ENCODE peak calls at places on chromosomes 6 and 20, in seven cellular contexts. One of them, this sample, is unnamed.

GRCh38 chr6:83615025-83615999 is 93.6 kb downstream of the SNAP91 start:
- DNase-seq in breast epithelium: no peak
- DNase-seq in RWPE2: no peak
- DNase-seq in AG04450: peak
- DNase-seq in left ventricle myocardium inferior: no peak
- DNase-seq in heart left ventricle: no peak
- DNase-seq in fibroblast of lung: peak
- DNase-seq in this sample: no peak

GRCh38 chr6:53915292-53915691 is 120.5 kb downstream of the LRRC1 start:
- DNase-seq in breast epithelium: no peak
- DNase-seq in heart left ventricle: no peak
- DNase-seq in RWPE2: no peak
- DNase-seq in fibroblast of lung: no peak
- DNase-seq in AG04450: no peak
- DNase-seq in left ventricle myocardium inferior: no peak
- DNase-seq in this sample: no peak

GRCh38 chr6:322205-322930 is 30.1 kb downstream of the DUSP22 start:
- DNase-seq in breast epithelium: no peak
- DNase-seq in left ventricle myocardium inferior: no peak
- DNase-seq in fibroblast of lung: no peak
- DNase-seq in heart left ventricle: no peak
- DNase-seq in AG04450: no peak
- DNase-seq in RWPE2: peak
- DNase-seq in this sample: peak

GRCh38 chr6:37705239-37706051 is 7.8 kb upstream of the MDGA1 start:
- DNase-seq in AG04450: no peak
- DNase-seq in breast epithelium: peak
- DNase-seq in heart left ventricle: peak
- DNase-seq in left ventricle myocardium inferior: peak
- DNase-seq in RWPE2: no peak
- DNase-seq in fibroblast of lung: peak
- DNase-seq in this sample: peak

GRCh38 chr20:45822863-45823262 is 4.2 kb downstream of the TNNC2 start:
- DNase-seq in left ventricle myocardium inferior: no peak
- DNase-seq in breast epithelium: no peak
- DNase-seq in heart left ventricle: no peak
- DNase-seq in RWPE2: peak
- DNase-seq in AG04450: no peak
- DNase-seq in fibroblast of lung: peak
- DNase-seq in this sample: no peak

GRCh38 chr20:48180039-48180438 is 394.8 kb upstream of the SULF2 start:
- DNase-seq in AG04450: no peak
- DNase-seq in left ventricle myocardium inferior: no peak
- DNase-seq in fibroblast of lung: no peak
- DNase-seq in heart left ventricle: no peak
- DNase-seq in RWPE2: no peak
- DNase-seq in breast epithelium: no peak
- DNase-seq in this sample: no peak

GRCh38 chr6:28258877-28259777 is at the start of gene NKAPL:
- DNase-seq in breast epithelium: peak
- DNase-seq in fibroblast of lung: peak
- DNase-seq in AG04450: no peak
- DNase-seq in left ventricle myocardium inferior: peak
- DNase-seq in heart left ventricle: peak
- DNase-seq in RWPE2: no peak
- DNase-seq in this sample: peak

GRCh38 chr20:49635171-49635570 is 67.2 kb upstream of the PTGIS start:
- DNase-seq in RWPE2: no peak
- DNase-seq in breast epithelium: no peak
- DNase-seq in left ventricle myocardium inferior: peak
- DNase-seq in AG04450: no peak
- DNase-seq in fibroblast of lung: peak
- DNase-seq in heart left ventricle: peak
- DNase-seq in this sample: peak

GRCh38 chr20:56630086-56630493 is 984 bp downstream of the TFAP2C start:
- DNase-seq in heart left ventricle: no peak
- DNase-seq in RWPE2: peak
- DNase-seq in fibroblast of lung: no peak
- DNase-seq in AG04450: no peak
- DNase-seq in breast epithelium: peak
- DNase-seq in left ventricle myocardium inferior: no peak
- DNase-seq in this sample: no peak

GRCh38 chr6:83092756-83093399 is 25.4 kb downstream of the DOP1A start:
- DNase-seq in RWPE2: no peak
- DNase-seq in AG04450: no peak
- DNase-seq in breast epithelium: no peak
- DNase-seq in left ventricle myocardium inferior: no peak
- DNase-seq in heart left ventricle: no peak
- DNase-seq in fibroblast of lung: peak
- DNase-seq in this sample: no peak

GRCh38 chr6:41269716-41270115 is 16.8 kb downstream of the TREM1 start:
- DNase-seq in breast epithelium: no peak
- DNase-seq in fibroblast of lung: no peak
- DNase-seq in RWPE2: no peak
- DNase-seq in AG04450: no peak
- DNase-seq in heart left ventricle: no peak
- DNase-seq in left ventricle myocardium inferior: no peak
- DNase-seq in this sample: no peak

GRCh38 chr6:90940812-90941481 is 354.1 kb upstream of the MAP3K7 start:
- DNase-seq in AG04450: peak
- DNase-seq in left ventricle myocardium inferior: no peak
- DNase-seq in heart left ventricle: no peak
- DNase-seq in RWPE2: no peak
- DNase-seq in breast epithelium: no peak
- DNase-seq in fibroblast of lung: peak
- DNase-seq in this sample: no peak

GRCh38 chr6:44661631-44662030 is 274.1 kb downstream of the CDC5L start:
- DNase-seq in breast epithelium: no peak
- DNase-seq in AG04450: no peak
- DNase-seq in RWPE2: no peak
- DNase-seq in fibroblast of lung: no peak
- DNase-seq in left ventricle myocardium inferior: no peak
- DNase-seq in heart left ventricle: no peak
- DNase-seq in this sample: no peak

GRCh38 chr6:44660561-44661220 is 273.2 kb downstream of the CDC5L start:
- DNase-seq in RWPE2: no peak
- DNase-seq in fibroblast of lung: no peak
- DNase-seq in heart left ventricle: no peak
- DNase-seq in left ventricle myocardium inferior: no peak
- DNase-seq in AG04450: no peak
- DNase-seq in breast epithelium: no peak
- DNase-seq in this sample: no peak

GRCh38 chr6:44663860-44664584 is 276.5 kb downstream of the CDC5L start:
- DNase-seq in AG04450: no peak
- DNase-seq in RWPE2: peak
- DNase-seq in breast epithelium: no peak
- DNase-seq in fibroblast of lung: no peak
- DNase-seq in left ventricle myocardium inferior: no peak
- DNase-seq in heart left ventricle: no peak
- DNase-seq in this sample: no peak

GRCh38 chr6:44661221-44661609 is 273.7 kb downstream of the CDC5L start:
- DNase-seq in breast epithelium: peak
- DNase-seq in AG04450: no peak
- DNase-seq in heart left ventricle: no peak
- DNase-seq in left ventricle myocardium inferior: no peak
- DNase-seq in RWPE2: no peak
- DNase-seq in fibroblast of lung: no peak
- DNase-seq in this sample: no peak

GRCh38 chr6:44662461-44663121 is 275.1 kb downstream of the CDC5L start:
- DNase-seq in fibroblast of lung: no peak
- DNase-seq in left ventricle myocardium inferior: no peak
- DNase-seq in RWPE2: no peak
- DNase-seq in AG04450: no peak
- DNase-seq in heart left ventricle: no peak
- DNase-seq in breast epithelium: peak
- DNase-seq in this sample: no peak
- H3K27ac ChIP-seq in fibroblast of lung: no peak
- H3K27ac ChIP-seq in left ventricle myocardium inferior: no peak
- H3K27ac ChIP-seq in RWPE2: no peak
- H3K27ac ChIP-seq in AG04450: no peak
- H3K27ac ChIP-seq in heart left ventricle: no peak
- H3K27ac ChIP-seq in breast epithelium: peak
- H3K27ac ChIP-seq in this sample: no peak

GRCh38 chr6:68042339-68043121 is 592.6 kb upstream of the ADGRB3 start:
- DNase-seq in AG04450: no peak
- DNase-seq in fibroblast of lung: no peak
- DNase-seq in left ventricle myocardium inferior: no peak
- DNase-seq in heart left ventricle: no peak
- DNase-seq in RWPE2: no peak
- DNase-seq in breast epithelium: no peak
- DNase-seq in this sample: no peak

GRCh38 chr6:68040312-68040778 is 594.7 kb upstream of the ADGRB3 start:
- DNase-seq in AG04450: no peak
- DNase-seq in fibroblast of lung: no peak
- DNase-seq in breast epithelium: no peak
- DNase-seq in left ventricle myocardium inferior: no peak
- DNase-seq in heart left ventricle: no peak
- DNase-seq in RWPE2: no peak
- DNase-seq in this sample: no peak

GRCh38 chr6:68039641-68040311 is 595.3 kb upstream of the ADGRB3 start:
- DNase-seq in AG04450: no peak
- DNase-seq in left ventricle myocardium inferior: no peak
- DNase-seq in breast epithelium: no peak
- DNase-seq in fibroblast of lung: no peak
- DNase-seq in heart left ventricle: no peak
- DNase-seq in RWPE2: no peak
- DNase-seq in this sample: no peak

GRCh38 chr6:68040780-68041179 is 594.3 kb upstream of the ADGRB3 start:
- DNase-seq in fibroblast of lung: no peak
- DNase-seq in RWPE2: no peak
- DNase-seq in AG04450: no peak
- DNase-seq in heart left ventricle: no peak
- DNase-seq in breast epithelium: no peak
- DNase-seq in left ventricle myocardium inferior: no peak
- DNase-seq in this sample: no peak

DNA sequence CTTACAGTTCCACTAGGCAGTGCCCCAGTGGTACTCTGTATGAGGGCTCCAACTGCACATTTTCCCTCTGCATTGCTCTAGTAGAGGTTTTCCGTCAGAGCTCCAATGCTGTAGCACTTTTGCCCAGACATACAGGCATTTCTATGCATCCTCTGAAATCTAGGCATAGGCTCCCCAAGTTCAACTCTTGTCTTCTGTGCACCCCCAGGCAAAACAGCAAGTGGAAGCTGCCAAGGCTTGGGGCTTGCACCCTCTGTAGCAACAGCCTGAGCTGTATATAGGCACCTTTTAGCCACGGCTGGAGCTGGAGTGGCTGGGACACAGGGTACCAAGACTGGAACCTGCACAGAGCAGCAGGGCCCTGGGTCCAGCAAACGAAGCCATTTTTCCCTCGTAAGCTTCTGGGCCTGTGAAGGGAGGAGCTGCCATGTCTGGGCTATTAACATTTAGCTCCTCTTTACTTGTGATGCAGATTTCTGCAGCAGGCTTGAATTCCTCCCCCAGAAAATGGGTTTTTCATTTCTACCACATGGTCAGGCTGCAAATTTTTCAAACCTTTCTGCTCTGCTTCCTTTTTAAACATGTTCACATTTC is 596.2 kb upstream of the ADGRB3 start:
- DNase-seq in breast epithelium: no peak
- DNase-seq in heart left ventricle: no peak
- DNase-seq in AG04450: no peak
- DNase-seq in fibroblast of lung: no peak
- DNase-seq in left ventricle myocardium inferior: no peak
- DNase-seq in RWPE2: no peak
- DNase-seq in this sample: no peak
- H3K4me3 ChIP-seq in breast epithelium: no peak
- H3K4me3 ChIP-seq in heart left ventricle: no peak
- H3K4me3 ChIP-seq in AG04450: no peak
- H3K4me3 ChIP-seq in fibroblast of lung: no peak
- H3K4me3 ChIP-seq in left ventricle myocardium inferior: no peak
- H3K4me3 ChIP-seq in RWPE2: no peak
- H3K4me3 ChIP-seq in this sample: no peak

GRCh38 chr6:17478223-17478907 is 85.0 kb downstream of the CAP2 start:
- DNase-seq in AG04450: no peak
- DNase-seq in heart left ventricle: no peak
- DNase-seq in RWPE2: no peak
- DNase-seq in breast epithelium: no peak
- DNase-seq in left ventricle myocardium inferior: no peak
- DNase-seq in fibroblast of lung: no peak
- DNase-seq in this sample: no peak

GRCh38 chr6:17477356-17477755 is 84.0 kb downstream of the CAP2 start:
- DNase-seq in fibroblast of lung: no peak
- DNase-seq in AG04450: no peak
- DNase-seq in breast epithelium: no peak
- DNase-seq in heart left ventricle: no peak
- DNase-seq in left ventricle myocardium inferior: no peak
- DNase-seq in RWPE2: no peak
- DNase-seq in this sample: no peak

GRCh38 chr6:17475845-17476244 is 82.5 kb downstream of the CAP2 start:
- DNase-seq in AG04450: no peak
- DNase-seq in RWPE2: no peak
- DNase-seq in left ventricle myocardium inferior: no peak
- DNase-seq in fibroblast of lung: no peak
- DNase-seq in heart left ventricle: no peak
- DNase-seq in breast epithelium: no peak
- DNase-seq in this sample: no peak

GRCh38 chr6:17476506-17476905 is 83.1 kb downstream of the CAP2 start:
- DNase-seq in left ventricle myocardium inferior: no peak
- DNase-seq in AG04450: no peak
- DNase-seq in heart left ventricle: no peak
- DNase-seq in RWPE2: no peak
- DNase-seq in fibroblast of lung: no peak
- DNase-seq in breast epithelium: no peak
- DNase-seq in this sample: no peak

DNA sequence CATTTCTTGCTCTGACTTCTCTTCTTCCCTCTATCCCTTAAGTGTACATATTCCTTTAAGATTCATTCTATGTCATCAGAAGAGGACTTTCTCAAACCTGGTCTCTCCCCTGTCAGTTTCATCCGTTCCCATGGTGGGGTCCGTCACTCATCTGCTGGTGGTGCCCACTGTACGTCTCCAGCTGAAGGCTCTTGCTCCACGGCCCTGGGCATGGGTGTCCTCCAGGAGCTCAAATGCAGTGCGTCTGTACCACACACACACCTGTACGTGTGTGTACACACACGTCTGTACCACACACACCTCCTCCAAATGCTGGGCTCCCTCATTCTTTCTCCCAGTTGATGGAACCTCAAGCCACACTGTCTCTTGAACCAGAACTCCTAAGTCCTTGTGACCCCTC is 85.6 kb downstream of the CAP2 start:
- DNase-seq in heart left ventricle: peak
- DNase-seq in fibroblast of lung: no peak
- DNase-seq in left ventricle myocardium inferior: no peak
- DNase-seq in breast epithelium: no peak
- DNase-seq in AG04450: no peak
- DNase-seq in RWPE2: no peak
- DNase-seq in this sample: no peak
- H3K27ac ChIP-seq in heart left ventricle: peak
- H3K27ac ChIP-seq in fibroblast of lung: no peak
- H3K27ac ChIP-seq in left ventricle myocardium inferior: peak
- H3K27ac ChIP-seq in breast epithelium: no peak
- H3K27ac ChIP-seq in AG04450: no peak
- H3K27ac ChIP-seq in RWPE2: no peak
- H3K27ac ChIP-seq in this sample: peak

DNA sequence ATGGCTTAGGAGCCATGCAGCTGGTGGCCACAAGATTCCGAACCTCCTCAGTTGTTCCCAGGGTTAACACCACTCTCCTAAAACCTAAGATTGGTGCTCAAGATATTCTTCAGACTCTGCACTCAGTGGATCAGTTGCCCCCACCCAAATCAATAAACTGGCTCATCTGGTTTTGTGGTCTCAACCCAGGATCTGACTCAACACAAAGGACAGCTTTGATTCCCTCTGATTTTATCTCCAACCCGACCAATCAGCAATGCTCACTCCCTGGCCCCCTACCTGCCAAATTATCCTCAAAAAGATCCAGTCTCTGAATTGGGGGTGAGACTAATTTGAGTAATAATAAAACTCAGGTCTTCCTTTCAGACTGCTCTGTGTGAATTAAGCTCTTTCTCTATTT is 137.5 kb downstream of the EYS start:
- DNase-seq in fibroblast of lung: no peak
- DNase-seq in left ventricle myocardium inferior: no peak
- DNase-seq in breast epithelium: no peak
- DNase-seq in RWPE2: no peak
- DNase-seq in heart left ventricle: no peak
- DNase-seq in AG04450: no peak
- DNase-seq in this sample: no peak
- H3K4me3 ChIP-seq in fibroblast of lung: no peak
- H3K4me3 ChIP-seq in left ventricle myocardium inferior: no peak
- H3K4me3 ChIP-seq in breast epithelium: no peak
- H3K4me3 ChIP-seq in RWPE2: no peak
- H3K4me3 ChIP-seq in heart left ventricle: no peak
- H3K4me3 ChIP-seq in AG04450: no peak
- H3K4me3 ChIP-seq in this sample: no peak